ENCODE peak calls at places on chromosomes 4 and X, in seven cellular contexts. R, G, T, F, N, C and L are unnamed samples.

GRCh38 chrX:30673884-30674598 is 20.8 kb downstream of the GK start:
- DNase-seq in R (no peak), G (no peak), T (no peak), F (no peak), N (peak; percentile 4), C (no peak), L (no peak)

GRCh38 chrX:36344301-36344700 is 424.8 kb downstream of the CFAP47 start:
- DNase-seq in R (no peak), G (no peak), T (no peak), F (no peak), N (no peak), C (no peak), L (no peak)

GRCh38 chr4:3784469-3785291 is 18.5 kb downstream of the ADRA2C start:
- DNase-seq in R (no peak), G (no peak), T (no peak), F (peak; percentile 57), N (no peak), C (no peak), L (no peak)

GRCh38 chr4:186029731-186030421 is 39.1 kb upstream of the TLR3 start:
- DNase-seq in R (no peak), G (peak; percentile 78), T (peak; percentile 94), F (peak; percentile 95), N (peak; percentile 75), C (peak; percentile 97), L (peak; percentile 49)

GRCh38 chrX:152936306-152936705 is 38.4 kb downstream of the ZNF185 start:
- DNase-seq in R (no peak), G (no peak), T (no peak), F (no peak), N (no peak), C (no peak), L (no peak)

GRCh38 chrX:39244146-39244545 is 442.9 kb downstream of the MID1IP1 start:
- DNase-seq in R (peak; percentile 28), G (no peak), T (no peak), F (no peak), N (no peak), C (no peak), L (no peak)

GRCh38 chr4:5865896-5866599 is 26.8 kb downstream of the CRMP1 start:
- DNase-seq in R (no peak), G (no peak), T (no peak), F (no peak), N (no peak), C (no peak), L (no peak)

GRCh38 chr4:15913631-15913970 is 24.9 kb downstream of the FGFBP1 start:
- DNase-seq in R (peak; percentile 100), G (no peak), T (peak; percentile 88), F (no peak), N (no peak), C (no peak), L (peak; percentile 90)

GRCh38 chr4:119733431-119733830 is 104.8 kb upstream of the PDE5A start:
- DNase-seq in R (no peak), G (no peak), T (no peak), F (no peak), N (no peak), C (no peak), L (no peak)

GRCh38 chr4:8303485-8304281 is 34.1 kb downstream of the HTRA3 start:
- DNase-seq in R (peak; percentile 76), G (no peak), T (peak; percentile 86), F (no peak), N (no peak), C (peak; percentile 46), L (peak; percentile 22)

GRCh38 chrX:154308108-154308946 is 12.7 kb downstream of the TKTL1 start:
- DNase-seq in R (no peak), G (peak; percentile 70), T (peak; percentile 53), F (no peak), N (peak; percentile 69), C (peak; percentile 72), L (no peak)

GRCh38 chr4:72094054-72094780 is 62.4 kb downstream of the NPFFR2 start:
- DNase-seq in R (no peak), G (no peak), T (no peak), F (no peak), N (no peak), C (peak; percentile 60), L (no peak)

GRCh38 chr4:127188847-127189246 is 443.9 kb upstream of the INTU start:
- DNase-seq in R (no peak), G (no peak), T (no peak), F (no peak), N (no peak), C (no peak), L (peak; percentile 20)

GRCh38 chrX:150348365-150348764 is 14.8 kb upstream of the MAMLD1 start:
- DNase-seq in R (peak; percentile 44), G (no peak), T (no peak), F (no peak), N (no peak), C (no peak), L (no peak)

GRCh38 chrX:13463608-13464007 is 105.8 kb upstream of the EGFL6 start:
- DNase-seq in R (peak; percentile 90), G (no peak), T (peak; percentile 85), F (no peak), N (peak; percentile 48), C (peak; percentile 72), L (peak; percentile 1)

GRCh38 chr4:176187610-176188009 is 7.8 kb downstream of the SPATA4 start:
- DNase-seq in R (peak; percentile 76), G (no peak), T (no peak), F (no peak), N (no peak), C (no peak), L (no peak)

GRCh38 chr4:37864786-37865185 is 26.1 kb upstream of the TBC1D1 start:
- DNase-seq in R (no peak), G (no peak), T (no peak), F (no peak), N (no peak), C (no peak), L (no peak)

GRCh38 chrX:133482345-133483041 is 67.2 kb upstream of the GPC4 start:
- DNase-seq in R (peak; percentile 39), G (no peak), T (peak; percentile 11), F (no peak), N (no peak), C (peak; percentile 81), L (no peak)

GRCh38 chr4:80321341-80321740 is 14.2 kb upstream of the CFAP299 start:
- DNase-seq in R (no peak), G (no peak), T (no peak), F (peak; percentile 35), N (no peak), C (no peak), L (no peak)

GRCh38 chr4:986949-987688 is at the start of gene IDUA:
- DNase-seq in R (peak; percentile 76), G (peak; percentile 83), T (peak; percentile 72), F (peak; percentile 94), N (peak; percentile 78), C (peak; percentile 87), L (no peak)

GRCh38 chrX:68132749-68133148 is 300.5 kb downstream of the OPHN1 start:
- DNase-seq in R (no peak), G (no peak), T (no peak), F (peak; percentile 60), N (no peak), C (no peak), L (no peak)

GRCh38 chrX:103343105-103343504 is 13.1 kb downstream of the TCEAL7 start:
- DNase-seq in R (peak; percentile 18), G (peak; percentile 43), T (peak; percentile 66), F (no peak), N (peak; percentile 35), C (no peak), L (peak; percentile 18)

GRCh38 chr4:88865051-88865450 is 167.4 kb upstream of the NAP1L5 start:
- DNase-seq in R (peak; percentile 52), G (no peak), T (no peak), F (no peak), N (no peak), C (no peak), L (no peak)

GRCh38 chr4:145043306-145043705 is 54.7 kb downstream of the ANAPC10 start:
- DNase-seq in R (no peak), G (no peak), T (no peak), F (no peak), N (no peak), C (no peak), L (peak; percentile 57)

GRCh38 chr4:164408831-164409230 is 345.1 kb upstream of the SMIM31 start:
- DNase-seq in R (peak; percentile 77), G (no peak), T (no peak), F (no peak), N (no peak), C (no peak), L (no peak)

GRCh38 chr4:172808196-172808595 is 360.4 kb upstream of the GALNT7 start:
- DNase-seq in R (no peak), G (no peak), T (no peak), F (no peak), N (no peak), C (no peak), L (no peak)

GRCh38 chr4:157896726-157897125 is 276.1 kb downstream of the GASK1B start:
- DNase-seq in R (no peak), G (no peak), T (no peak), F (no peak), N (no peak), C (no peak), L (no peak)
- TF ChIP-seq CTCF in R (no peak), G (no peak), T (no peak), F (no peak), N (no peak), C (no peak), L (no peak)

GRCh38 chr4:110442309-110442708 is 33.6 kb upstream of the ENPEP start:
- DNase-seq in R (peak; percentile 16), G (no peak), T (no peak), F (no peak), N (no peak), C (no peak), L (no peak)
- TF ChIP-seq CTCF in R (peak; percentile 11), G (no peak), T (no peak), F (no peak), N (no peak), C (no peak), L (no peak)

GRCh38 chrX:27591938-27592337 is 1.8 kb downstream of the DCAF8L2 start:
- DNase-seq in R (no peak), G (no peak), T (no peak), F (peak; percentile 54), N (no peak), C (no peak), L (no peak)
- TF ChIP-seq CTCF in R (no peak), G (no peak), T (no peak), F (no peak), N (no peak), C (no peak), L (no peak)

GRCh38 chr4:103802766-103803165 is 83.0 kb upstream of the TACR3 start:
- DNase-seq in R (no peak), G (no peak), T (no peak), F (no peak), N (no peak), C (no peak), L (no peak)
- TF ChIP-seq CTCF in R (no peak), G (no peak), T (no peak), F (no peak), N (no peak), C (no peak), L (no peak)

DNA sequence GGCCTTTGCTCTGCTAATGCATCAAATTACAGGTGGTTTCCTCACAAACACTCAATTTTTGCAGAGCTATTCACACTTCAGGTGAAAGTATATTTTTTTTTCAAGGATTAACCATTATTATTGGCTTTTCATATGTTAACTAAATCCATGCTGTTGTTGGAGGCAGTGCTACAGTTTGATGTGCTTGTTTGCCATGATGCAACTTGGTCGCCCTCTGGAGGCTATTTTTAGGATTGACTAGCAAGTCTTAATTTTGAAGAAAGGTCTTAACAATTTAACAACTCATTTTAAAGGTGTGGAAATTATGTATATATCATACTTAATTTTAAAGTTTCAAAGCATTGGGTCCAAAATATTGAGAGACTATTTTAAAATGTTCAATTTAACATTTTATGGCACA is 168.8 kb upstream of the FAM47A start:
- DNase-seq in R (peak; percentile 13), G (no peak), T (peak; percentile 66), F (no peak), N (peak; percentile 6), C (no peak), L (peak; percentile 49)
- TF ChIP-seq CTCF in R (peak; percentile 68), G (no peak), T (peak; percentile 40), F (peak; percentile 37), N (no peak), C (peak; percentile 51), L (peak; percentile 57)